ENCODE peak calls at places on chromosomes 12 and 14, in ten cellular contexts. F, O, I, W, X, T, R, S, D and C are unnamed samples.

GRCh38 chr14:35414365-35414764 is 9.8 kb upstream of the NFKBIA start:
- DNase-seq in R (no peak), D (peak), S (no peak), F (no peak), W (no peak), T (no peak), O (no peak), X (no peak), I (no peak), C (no peak)

GRCh38 chr12:68375701-68376469 is 43.7 kb upstream of the MDM1 start:
- DNase-seq in F (no peak), D (no peak), O (no peak), I (peak), T (no peak), X (no peak), W (peak), R (no peak), S (no peak), C (no peak)

GRCh38 chr12:100404769-100405407 is 48.0 kb downstream of the SLC17A8 start:
- DNase-seq in F (peak), R (peak), S (peak), T (peak), X (no peak), I (peak), O (no peak), D (no peak), W (peak), C (no peak)

GRCh38 chr12:57888407-57889157 is 42.1 kb upstream of the CTDSP2 start:
- DNase-seq in W (peak), T (no peak), O (no peak), R (no peak), X (no peak), D (peak), F (no peak), S (no peak), I (peak), C (no peak)

GRCh38 chr12:25321772-25322171 is 71.0 kb upstream of the KRAS start:
- DNase-seq in D (no peak), X (no peak), O (no peak), S (no peak), I (no peak), W (no peak), F (no peak), T (no peak), R (no peak), C (no peak)

GRCh38 chr14:51283402-51283825 is 43.4 kb downstream of the TMX1 start:
- DNase-seq in O (no peak), R (peak), X (no peak), D (no peak), F (peak), S (no peak), I (peak), T (peak), W (peak), C (no peak)

GRCh38 chr14:60622210-60622919 is 26.9 kb downstream of the SIX1 start:
- DNase-seq in I (no peak), W (no peak), T (no peak), F (no peak), R (no peak), D (no peak), O (no peak), S (no peak), X (no peak), C (no peak)

GRCh38 chr14:77158175-77158908 is 16.8 kb upstream of the ZDHHC22 start:
- DNase-seq in I (no peak), O (no peak), D (peak), W (no peak), X (no peak), R (no peak), T (no peak), S (no peak), F (peak), C (no peak)

GRCh38 chr12:39440781-39441180 is 2.1 kb downstream of the KIF21A start:
- DNase-seq in X (no peak), D (no peak), W (no peak), S (no peak), F (peak), I (peak), T (no peak), O (no peak), R (no peak), C (no peak)

GRCh38 chr12:51217133-51217967 is 512 bp downstream of the POU6F1 start:
- DNase-seq in D (peak), W (peak), S (peak), O (peak), T (peak), R (peak), F (peak), I (peak), X (no peak), C (peak)

GRCh38 chr12:57448669-57449068 is 6.4 kb upstream of the INHBE start:
- DNase-seq in I (no peak), R (no peak), D (no peak), X (no peak), O (no peak), T (no peak), S (no peak), F (no peak), W (no peak), C (no peak)

GRCh38 chr12:8689606-8690175 is 8.1 kb upstream of the RIMKLB start:
- DNase-seq in O (no peak), X (no peak), W (no peak), S (no peak), F (no peak), T (no peak), I (peak), R (no peak), D (no peak), C (no peak)

GRCh38 chr12:59005195-59005961 is 85.1 kb upstream of the LRIG3 start:
- DNase-seq in S (no peak), F (no peak), D (no peak), R (no peak), X (no peak), W (no peak), O (no peak), I (no peak), T (no peak), C (no peak)

GRCh38 chr12:113655919-113656318 is 184.2 kb upstream of the LHX5 start:
- DNase-seq in S (no peak), X (no peak), I (no peak), F (no peak), W (no peak), D (no peak), T (no peak), R (no peak), O (no peak), C (no peak)

GRCh38 chr14:80587096-80587724 is 354.3 kb downstream of the CEP128 start:
- DNase-seq in D (no peak), R (peak), F (no peak), S (no peak), I (peak), X (no peak), O (no peak), W (no peak), T (no peak), C (no peak)

GRCh38 chr14:64296561-64296960 is 2.4 kb upstream of the ESR2 start:
- DNase-seq in I (no peak), F (no peak), R (no peak), S (no peak), O (no peak), W (no peak), X (no peak), D (no peak), T (no peak), C (no peak)

GRCh38 chr12:131987552-131987951 is 37.8 kb downstream of the EP400 start:
- DNase-seq in T (no peak), D (no peak), X (no peak), R (no peak), W (no peak), I (no peak), O (no peak), S (no peak), F (no peak), C (no peak)

GRCh38 chr14:105283028-105283427 is 17.8 kb downstream of the BRF1 start:
- DNase-seq in D (no peak), T (no peak), W (no peak), X (no peak), I (no peak), O (no peak), S (no peak), F (no peak), R (no peak), C (no peak)

GRCh38 chr14:99907761-99908652 is 114.8 kb downstream of the EML1 start:
- DNase-seq in O (no peak), F (no peak), I (no peak), D (no peak), W (peak), T (no peak), X (no peak), S (no peak), R (no peak), C (no peak)

GRCh38 chr12:131764738-131765137 is 53.8 kb downstream of the SFSWAP start:
- DNase-seq in R (no peak), W (no peak), D (no peak), F (no peak), T (no peak), O (no peak), X (no peak), I (no peak), S (no peak), C (no peak)

GRCh38 chr12:116159175-116159574 is 118.3 kb downstream of the MED13L start:
- DNase-seq in I (peak), S (no peak), O (no peak), X (no peak), W (no peak), D (no peak), F (peak), T (no peak), R (no peak), C (no peak)

GRCh38 chr12:44874981-44875416 is 1.1 kb downstream of the NELL2 start:
- DNase-seq in O (peak), F (no peak), S (no peak), I (peak), X (no peak), R (peak), D (no peak), T (peak), W (peak), C (peak)

GRCh38 chr12:54865683-54866324 is 11.5 kb downstream of the MUCL1 start:
- DNase-seq in T (no peak), F (no peak), I (no peak), S (no peak), R (no peak), D (no peak), X (no peak), W (no peak), O (no peak), C (no peak)

GRCh38 chr12:52496054-52496453 is 3.0 kb upstream of the KRT6A start:
- DNase-seq in R (no peak), I (no peak), W (no peak), T (no peak), O (no peak), F (no peak), D (no peak), X (no peak), S (no peak), C (no peak)

GRCh38 chr14:100307215-100308111 is 1.2 kb upstream of the SLC25A29 start:
- DNase-seq in O (no peak), T (peak), D (no peak), S (peak), X (no peak), W (peak), F (peak), R (no peak), I (no peak), C (no peak)

GRCh38 chr12:58584885-58585284 is 335.4 kb downstream of the LRIG3 start:
- DNase-seq in I (no peak), W (no peak), O (no peak), R (no peak), F (no peak), S (no peak), T (no peak), X (no peak), D (no peak), C (no peak)

GRCh38 chr12:89087149-89087834 is 265.0 kb downstream of the DUSP6 start:
- DNase-seq in W (no peak), R (no peak), X (no peak), T (no peak), D (no peak), F (no peak), I (no peak), S (peak), O (no peak), C (no peak)

GRCh38 chr12:25433581-25434325 is 119.3 kb downstream of the LMNTD1 start:
- DNase-seq in O (no peak), D (no peak), W (no peak), R (no peak), X (no peak), I (no peak), S (no peak), T (no peak), F (no peak), C (no peak)

GRCh38 chr12:119208626-119209061 is 29.9 kb downstream of the HSPB8 start:
- DNase-seq in D (peak), X (no peak), T (peak), I (no peak), R (no peak), O (no peak), S (peak), F (peak), W (peak), C (no peak)

GRCh38 chr12:132665149-132665491 is 22.0 kb downstream of the POLE start:
- DNase-seq in R (no peak), T (no peak), S (no peak), I (no peak), F (no peak), D (no peak), W (no peak), X (no peak), O (no peak), C (no peak)

GRCh38 chr12:84636801-84637285 is 275.8 kb downstream of the SLC6A15 start:
- DNase-seq in R (no peak), F (no peak), W (no peak), O (no peak), X (no peak), D (no peak), I (no peak), T (no peak), S (no peak), C (no peak)

GRCh38 chr12:118743896-118744700 is 237.2 kb upstream of the SRRM4 start:
- DNase-seq in T (no peak), S (no peak), W (no peak), X (no peak), O (no peak), R (no peak), I (no peak), D (no peak), F (no peak), C (no peak)

GRCh38 chr12:108821407-108822397 is 35.7 kb downstream of the SSH1 start:
- DNase-seq in X (no peak), F (no peak), T (no peak), W (no peak), D (peak), R (no peak), I (no peak), O (no peak), S (no peak), C (no peak)

GRCh38 chr12:27431185-27431584 is 15.4 kb upstream of the SMCO2 start:
- DNase-seq in X (no peak), F (no peak), W (no peak), O (no peak), D (no peak), S (no peak), I (no peak), R (no peak), T (no peak), C (no peak)

GRCh38 chr12:124463341-124463861 is 104.0 kb downstream of the NCOR2 start:
- DNase-seq in W (peak), S (no peak), F (peak), R (no peak), X (no peak), T (no peak), O (no peak), D (no peak), I (no peak), C (no peak)

GRCh38 chr14:28102814-28103213 is 663.8 kb upstream of the FOXG1 start:
- DNase-seq in T (no peak), W (no peak), I (no peak), O (no peak), S (no peak), D (no peak), R (no peak), F (peak), X (no peak), C (no peak)